ENCODE peak calls at places on chromosomes 11 and 22, in six cellular contexts. V is SHP77 treated with DMSO at 0.1 percent for 48 hours, J is esophagus muscularis mucosa, R is NCI-H774, G is AG09319, E is A549. N is an unnamed sample.

GRCh38 chr11:11263238-11264030 is 89.6 kb downstream of the CSNK2A3 start:
- DNase-seq in V (no peak), J (no peak), R (peak; percentile 36), G (no peak), E (no peak), N (peak; percentile 14)

GRCh38 chr11:86758171-86758570 is 42.2 kb upstream of the PRSS23 start:
- DNase-seq in V (no peak), J (peak; percentile 53), R (no peak), G (no peak), E (no peak), N (no peak)

GRCh38 chr11:104061851-104062521 is 25.5 kb downstream of the DDI1 start:
- DNase-seq in V (no peak), J (no peak), R (no peak), G (no peak), E (no peak), N (no peak)

GRCh38 chr11:27291954-27292641 is 70.9 kb downstream of the CCDC34 start:
- DNase-seq in V (no peak), J (no peak), R (no peak), G (no peak), E (no peak), N (no peak)

GRCh38 chr11:13924801-13925327 is 37.7 kb upstream of the SPON1 start:
- DNase-seq in V (no peak), J (peak; percentile 47), R (no peak), G (no peak), E (no peak), N (no peak)

GRCh38 chr11:89667001-89667400 is 43.1 kb upstream of the TRIM77 start:
- DNase-seq in V (no peak), J (no peak), R (no peak), G (no peak), E (no peak), N (no peak)

GRCh38 chr11:120792306-120792705 is 231.6 kb upstream of the TBCEL start:
- DNase-seq in V (no peak), J (no peak), R (no peak), G (no peak), E (no peak), N (no peak)

GRCh38 chr22:43533131-43533530 is 121.3 kb downstream of the MPPED1 start:
- DNase-seq in V (no peak), J (no peak), R (no peak), G (no peak), E (no peak), N (no peak)

GRCh38 chr22:38284042-38284402 is 11.2 kb upstream of the TMEM184B start:
- DNase-seq in V (no peak), J (no peak), R (no peak), G (peak; percentile 88), E (no peak), N (peak; percentile 46)

GRCh38 chr22:36328635-36329216 is 59.0 kb downstream of the MYH9 start:
- DNase-seq in V (peak; percentile 26), J (no peak), R (no peak), G (no peak), E (peak; percentile 14), N (peak; percentile 79)

GRCh38 chr11:61587951-61588695 is 7.2 kb upstream of the SYT7 start:
- DNase-seq in V (peak; percentile 46), J (no peak), R (peak; percentile 66), G (no peak), E (peak; percentile 78), N (no peak)

GRCh38 chr11:128421577-128421976 is 165.8 kb downstream of the ETS1 start:
- DNase-seq in V (no peak), J (no peak), R (no peak), G (no peak), E (no peak), N (no peak)

GRCh38 chr11:104781719-104782376 is 116.4 kb downstream of the CASP12 start:
- DNase-seq in V (no peak), J (no peak), R (no peak), G (no peak), E (no peak), N (no peak)

N was measured in HFF-Myc.